ENCODE peak calls at places on chromosome 11, in six cellular contexts. M is hepatocyte, U is COR-L47, V is HuH-7.5, L is NCI-H2107, K is fibroblast of pulmonary artery. Z is an unnamed sample.

GRCh38 chr11:77123591-77123990 is 4.5 kb upstream of the MYO7A start:
- DNase-seq in M (no peak), V (no peak), U (no peak), K (no peak), L (no peak), Z (no peak)

GRCh38 chr11:36358436-36358835 is 62.3 kb downstream of the PRR5L start:
- DNase-seq in U (no peak), K (no peak), V (no peak), M (no peak), L (no peak), Z (no peak)

GRCh38 chr11:33980896-33981295 is 70.6 kb upstream of the CAPRIN1 start:
- DNase-seq in V (no peak), M (no peak), K (peak), L (peak), U (peak), Z (no peak)

GRCh38 chr11:107706531-107706930 is 5.3 kb downstream of the SLN start:
- DNase-seq in V (no peak), U (no peak), M (no peak), K (no peak), L (no peak), Z (no peak)

GRCh38 chr11:15073361-15074205 is at the start of gene CALCB:
- DNase-seq in L (no peak), V (peak), M (peak), K (peak), U (peak), Z (no peak)

GRCh38 chr11:130829801-130830562 is 86.3 kb downstream of the SNX19 start:
- DNase-seq in L (no peak), K (peak), V (no peak), M (no peak), U (no peak), Z (no peak)

GRCh38 chr11:66841861-66842260 is 1.4 kb upstream of the RCE1 start:
- DNase-seq in U (no peak), M (no peak), V (no peak), L (no peak), K (no peak), Z (no peak)

GRCh38 chr11:129949067-129949466 is 53.6 kb downstream of the PRDM10 start:
- DNase-seq in U (no peak), V (no peak), M (no peak), L (no peak), K (no peak), Z (no peak)

GRCh38 chr11:70176940-70177689 is 26.0 kb upstream of the FADD start:
- DNase-seq in L (no peak), M (no peak), U (no peak), V (peak), K (no peak), Z (no peak)

GRCh38 chr11:1223346-1224108 is 661 bp downstream of the MUC5B start:
- DNase-seq in L (no peak), U (peak), V (peak), K (no peak), M (no peak), Z (no peak)

GRCh38 chr11:128603003-128603715 is 15.8 kb upstream of the ETS1 start:
- DNase-seq in K (no peak), L (no peak), U (no peak), M (no peak), V (no peak), Z (no peak)

GRCh38 chr11:61732705-61733104 is 19.7 kb upstream of the MYRF start:
- DNase-seq in V (no peak), L (no peak), K (no peak), U (no peak), M (no peak), Z (no peak)

GRCh38 chr11:73323464-73323863 is 15.4 kb downstream of the ARHGEF17 start:
- DNase-seq in U (no peak), L (no peak), V (no peak), M (peak), K (peak), Z (no peak)

GRCh38 chr11:15651033-15651432 is 536.3 kb downstream of the INSC start:
- DNase-seq in K (no peak), M (no peak), U (no peak), V (no peak), L (no peak), Z (no peak)

GRCh38 chr11:79363861-79364378 is 76.9 kb downstream of the TENM4 start:
- DNase-seq in L (no peak), U (no peak), V (no peak), M (no peak), K (no peak), Z (no peak)

Z was measured in prostate gland.